ENCODE peak calls at places on chromosomes 16 and 17, in seven cellular contexts. S is tibial nerve, A is sigmoid colon, U is esophagus muscularis mucosa, V is ovary, E is stomach, W is A549. G is an unnamed sample.

GRCh38 chr17:15963670-15964110 is 18.8 kb downstream of the ADORA2B start:
- DNase-seq in S (no peak), A (no peak), U (no peak), V (no peak), E (no peak), W (no peak), G (no peak)

GRCh38 chr17:19398301-19399181 is 11.6 kb upstream of the MFAP4 start:
- DNase-seq in S (peak; percentile 78), A (peak; percentile 85), U (no peak), V (peak; percentile 58), E (peak; percentile 54), W (no peak), G (peak; percentile 90)

GRCh38 chr16:66979011-66979717 is 9.2 kb upstream of the CES4A start:
- DNase-seq in S (no peak), A (peak; percentile 74), U (no peak), V (no peak), E (no peak), W (no peak), G (no peak)

GRCh38 chr17:7190276-7190917 is 11.2 kb upstream of the ASGR1 start:
- DNase-seq in S (no peak), A (no peak), U (no peak), V (no peak), E (no peak), W (no peak), G (no peak)

GRCh38 chr17:43599046-43599395 is 52.9 kb upstream of the ETV4 start:
- DNase-seq in S (no peak), A (no peak), U (no peak), V (no peak), E (no peak), W (no peak), G (no peak)

GRCh38 chr17:67050476-67051154 is 6.3 kb downstream of the CACNG1 start:
- DNase-seq in S (no peak), A (no peak), U (no peak), V (no peak), E (no peak), W (no peak), G (no peak)

GRCh38 chr17:43015579-43015978 is 6.6 kb downstream of the VAT1 start:
- DNase-seq in S (no peak), A (peak; percentile 80), U (no peak), V (no peak), E (no peak), W (no peak), G (peak; percentile 78)

GRCh38 chr16:88454315-88455057 is 1.4 kb downstream of the ZFPM1 start:
- DNase-seq in S (no peak), A (no peak), U (no peak), V (no peak), E (peak; percentile 56), W (peak; percentile 60), G (no peak)

GRCh38 chr17:81028506-81028858 is 6.5 kb upstream of the BAIAP2 start:
- DNase-seq in S (no peak), A (peak; percentile 60), U (no peak), V (no peak), E (no peak), W (no peak), G (no peak)

GRCh38 chr17:6543079-6544010 is 13.0 kb downstream of the PITPNM3 start:
- DNase-seq in S (no peak), A (no peak), U (no peak), V (no peak), E (no peak), W (no peak), G (no peak)

GRCh38 chr17:4980644-4981216 is 6.7 kb downstream of the CAMTA2 start:
- DNase-seq in S (peak; percentile 71), A (no peak), U (no peak), V (no peak), E (no peak), W (peak; percentile 73), G (no peak)

GRCh38 chr16:65342231-65342866 is 220.5 kb upstream of the CDH11 start:
- DNase-seq in S (no peak), A (no peak), U (no peak), V (no peak), E (no peak), W (no peak), G (no peak)

GRCh38 chr17:64063766-64064224 is 43.4 kb upstream of the ICAM2 start:
- DNase-seq in S (no peak), A (peak; percentile 74), U (no peak), V (peak; percentile 42), E (peak; percentile 85), W (peak; percentile 53), G (no peak)

GRCh38 chr17:61183793-61184192 is 215.8 kb upstream of the TBX2 start:
- DNase-seq in S (no peak), A (no peak), U (no peak), V (no peak), E (no peak), W (no peak), G (no peak)

GRCh38 chr17:13931111-13931526 is 138.2 kb upstream of the COX10 start:
- DNase-seq in S (peak; percentile 44), A (peak; percentile 70), U (peak; percentile 57), V (no peak), E (no peak), W (no peak), G (no peak)

GRCh38 chr17:60914078-60914477 is 236.4 kb downstream of the BCAS3 start:
- DNase-seq in S (no peak), A (no peak), U (no peak), V (no peak), E (no peak), W (no peak), G (no peak)

GRCh38 chr16:87052506-87052905 is 264.7 kb downstream of the C16orf95 start:
- DNase-seq in S (no peak), A (no peak), U (no peak), V (no peak), E (no peak), W (no peak), G (no peak)

GRCh38 chr16:87051526-87052320 is 265.5 kb downstream of the C16orf95 start:
- DNase-seq in S (no peak), A (no peak), U (no peak), V (no peak), E (no peak), W (no peak), G (no peak)

GRCh38 chr16:87054154-87054553 is 263.0 kb downstream of the C16orf95 start:
- DNase-seq in S (no peak), A (no peak), U (no peak), V (no peak), E (no peak), W (no peak), G (no peak)

GRCh38 chr16:87054856-87055255 is 262.3 kb downstream of the C16orf95 start:
- DNase-seq in S (no peak), A (peak; percentile 14), U (no peak), V (no peak), E (no peak), W (no peak), G (no peak)

DNA sequence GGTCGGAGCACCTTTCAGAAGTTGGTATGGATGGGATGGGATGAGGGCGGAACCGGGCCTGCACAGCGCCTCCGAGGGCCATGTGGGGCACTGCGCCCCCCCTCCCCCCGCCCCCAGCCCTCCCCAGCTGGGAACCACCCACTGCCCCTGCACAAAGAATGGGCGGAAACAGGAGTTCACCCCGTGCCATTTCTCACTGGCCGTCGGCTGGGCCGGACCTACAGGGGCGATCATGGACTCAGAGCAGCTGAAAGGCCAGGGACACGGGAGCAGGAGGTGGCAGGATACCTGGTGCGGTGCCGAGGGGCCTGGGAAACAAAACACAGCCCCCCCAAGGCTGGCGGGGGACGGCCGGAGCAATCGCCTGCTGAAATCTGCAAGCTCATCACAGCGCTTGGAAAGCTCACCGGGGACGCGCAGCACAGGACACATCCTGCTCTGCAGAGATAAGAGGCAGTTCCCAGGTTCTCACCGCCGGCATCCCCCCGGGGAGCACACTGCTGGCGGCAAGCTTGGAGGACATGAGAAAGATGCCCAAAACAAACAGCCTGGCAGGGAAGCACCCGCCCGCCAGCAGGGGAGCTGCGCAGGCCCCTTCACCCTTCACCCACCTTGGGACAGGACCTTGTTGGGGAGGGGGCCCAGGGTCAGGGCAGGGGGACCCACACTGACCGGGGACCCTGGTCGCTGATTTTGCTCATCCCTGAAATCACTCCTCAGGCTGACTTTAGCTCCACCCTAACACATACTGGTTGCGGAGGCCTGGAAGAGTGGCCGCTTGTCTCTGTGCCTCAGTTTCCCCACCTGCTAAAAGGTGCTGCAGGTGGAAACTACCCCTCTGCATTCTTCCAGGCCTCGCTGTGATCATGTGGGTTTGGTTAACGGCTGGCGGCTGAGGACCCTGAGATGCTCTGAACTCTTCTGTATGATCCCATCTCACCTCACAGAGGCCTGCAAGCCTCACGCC is 263.9 kb downstream of the C16orf95 start:
- DNase-seq in S (no peak), A (no peak), U (no peak), V (no peak), E (no peak), W (no peak), G (no peak)
- TF ChIP-seq EP300 in S (no peak), A (no peak), U (no peak), V (no peak), E (no peak), W (no peak), G (no peak)

DNA sequence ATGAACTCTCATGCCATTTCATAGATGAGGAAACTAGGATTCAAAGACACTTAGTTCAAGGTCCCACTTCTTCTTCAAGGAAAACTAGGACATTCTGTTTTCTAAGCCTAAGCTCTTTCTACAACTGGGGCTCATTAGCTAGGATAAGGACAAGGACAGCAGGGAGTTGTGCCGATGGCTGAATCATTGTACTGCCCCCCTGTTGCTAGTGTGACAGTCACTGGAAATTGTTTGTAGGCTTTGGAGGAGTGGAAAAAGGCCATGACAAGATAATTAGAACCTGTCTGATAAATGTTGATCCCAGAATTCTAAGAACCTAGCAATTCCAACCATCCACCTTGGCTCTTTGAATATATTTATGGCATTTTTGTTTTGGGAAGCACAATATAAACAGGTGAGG is 445.7 kb downstream of the CDH8 start:
- DNase-seq in S (no peak), A (no peak), U (no peak), V (no peak), E (no peak), W (no peak), G (no peak)
- TF ChIP-seq EP300 in S (no peak), A (no peak), U (no peak), V (no peak), E (no peak), W (no peak), G (no peak)

GRCh38 chr16:22771551-22771950 is 42.4 kb upstream of the HS3ST2 start:
- DNase-seq in S (no peak), A (no peak), U (no peak), V (no peak), E (no peak), W (no peak), G (no peak)
- TF ChIP-seq EP300 in S (no peak), A (no peak), U (no peak), V (no peak), E (no peak), W (no peak), G (no peak)

GRCh38 chr17:65902165-65902564 is 289.8 kb downstream of the CEP112 start:
- DNase-seq in S (no peak), A (no peak), U (no peak), V (no peak), E (no peak), W (no peak), G (no peak)

GRCh38 chr17:65901394-65901793 is 290.5 kb downstream of the CEP112 start:
- DNase-seq in S (no peak), A (no peak), U (no peak), V (no peak), E (no peak), W (no peak), G (no peak)

GRCh38 chr17:65893692-65894279 is 298.1 kb downstream of the CEP112 start:
- DNase-seq in S (no peak), A (no peak), U (no peak), V (no peak), E (no peak), W (no peak), G (no peak)

GRCh38 chr17:65892912-65893377 is 299.0 kb downstream of the CEP112 start:
- DNase-seq in S (no peak), A (no peak), U (no peak), V (no peak), E (no peak), W (no peak), G (no peak)

GRCh38 chr17:65896889-65897288 is 295.0 kb downstream of the CEP112 start:
- DNase-seq in S (no peak), A (no peak), U (no peak), V (no peak), E (no peak), W (no peak), G (no peak)
- TF ChIP-seq EP300 in S (no peak), A (no peak), U (no peak), V (no peak), E (no peak), W (no peak), G (no peak)

G was measured in suprapubic skin.